ENCODE peak calls at places on chromosomes 16 and 17, in five cellular contexts. B, R, U, A and F are unnamed samples.

GRCh38 chr17:83050651-83051422 is 28.6 kb upstream of the METRNL start:
- DNase-seq in B (no peak), R (no peak), U (no peak), A (no peak), F (no peak)

GRCh38 chr17:61221181-61221580 is 178.5 kb upstream of the TBX2 start:
- DNase-seq in B (peak), R (no peak), U (no peak), A (no peak), F (peak)

GRCh38 chr17:70137451-70138230 is 31.7 kb upstream of the KCNJ2 start:
- DNase-seq in B (no peak), R (no peak), U (peak), A (no peak), F (peak)

GRCh38 chr16:55035037-55035436 is 104.4 kb downstream of the IRX5 start:
- DNase-seq in B (peak), R (no peak), U (peak), A (peak), F (peak)

GRCh38 chr16:87707097-87707496 is 58.7 kb downstream of the KLHDC4 start:
- DNase-seq in B (no peak), R (no peak), U (no peak), A (peak), F (peak)

GRCh38 chr17:74935585-74936469 is at the start of gene OTOP3:
- DNase-seq in B (no peak), R (no peak), U (no peak), A (peak), F (no peak)

GRCh38 chr17:41631890-41632269 is 7.5 kb upstream of the KRT17 start:
- DNase-seq in B (no peak), R (no peak), U (no peak), A (no peak), F (no peak)

GRCh38 chr16:11913425-11914079 is 2.2 kb downstream of the GSPT1 start:
- DNase-seq in B (peak), R (no peak), U (peak), A (no peak), F (peak)

GRCh38 chr17:39599665-39600468 is 7.9 kb downstream of the NEUROD2 start:
- DNase-seq in B (no peak), R (no peak), U (no peak), A (no peak), F (no peak)